ENCODE peak calls at places on chromosomes 3 and 15, in eight cellular contexts. O, V, W, P, N, C, G and B are unnamed samples. For H3K27me3, the result is how much of the 10 kb centered on the place peaks cover.

GRCh38 chr3:9310043-9310442 is 52.8 kb upstream of the THUMPD3 start:
- DNase-seq in N (no peak), P (no peak), O (no peak), W (no peak), V (no peak), G (no peak), C (no peak), B (no peak)

GRCh38 chr15:29225534-29226224 is 43.9 kb downstream of the NSMCE3 start:
- DNase-seq in W (no peak), N (no peak), V (no peak), P (no peak), O (peak), G (no peak), C (no peak), B (no peak)

GRCh38 chr15:80639168-80639555 is 55.9 kb upstream of the ABHD17C start:
- DNase-seq in O (no peak), V (no peak), N (no peak), W (no peak), G (no peak), C (no peak), P (no peak), B (no peak)

GRCh38 chr3:45595364-45596154 is 1.0 kb downstream of the LIMD1 start:
- DNase-seq in V (peak), C (no peak), N (no peak), G (no peak), W (no peak), P (no peak), O (no peak), B (no peak)

GRCh38 chr3:185537369-185537970 is 14.9 kb downstream of the LIPH start:
- DNase-seq in V (no peak), W (peak), P (no peak), G (peak), N (no peak), C (no peak), O (peak), B (peak)

GRCh38 chr15:45668386-45668785 is 33.6 kb downstream of the SQOR start:
- DNase-seq in W (no peak), O (no peak), N (no peak), V (no peak), C (no peak), P (no peak), G (no peak), B (no peak)

GRCh38 chr15:49145651-49146609 is 9.5 kb downstream of the COPS2 start:
- DNase-seq in N (no peak), G (peak), V (no peak), W (peak), O (peak), C (no peak), P (peak), B (peak)

GRCh38 chr15:75904241-75904631 is 558 bp downstream of the FBXO22 start:
- DNase-seq in O (peak), W (peak), N (peak), G (peak), P (peak), C (no peak), V (no peak), B (peak)

GRCh38 chr3:142021127-142021526 is 128.2 kb downstream of the TFDP2 start:
- DNase-seq in N (no peak), V (no peak), C (no peak), G (no peak), W (no peak), O (peak), P (no peak), B (no peak)

DNA sequence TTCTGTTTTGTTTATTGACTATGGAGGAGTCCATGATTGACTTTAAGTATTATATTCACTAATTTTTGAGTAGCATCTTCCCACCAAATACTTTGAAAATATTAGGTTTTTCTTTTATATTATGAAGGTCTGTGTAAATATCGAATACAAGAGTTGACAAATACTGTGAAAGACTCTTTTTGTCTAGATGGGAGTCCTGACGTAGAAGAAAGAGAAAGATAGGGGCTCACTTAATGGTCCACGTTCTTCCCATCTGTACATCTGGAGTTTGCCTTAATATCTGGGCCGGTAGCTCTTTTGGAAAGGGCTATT is 7.8 kb upstream of the UTS2B start:
- DNase-seq in N (no peak), C (no peak), W (no peak), P (no peak), O (no peak), V (no peak), G (no peak), B (no peak)
- H3K4me3 ChIP-seq in N (no peak), C (no peak), W (no peak), P (no peak), O (no peak), V (no peak), G (peak), B (no peak)

GRCh38 chr15:51323749-51324148 is 14.6 kb downstream of the CYP19A1 start:
- DNase-seq in P (no peak), O (no peak), V (no peak), W (no peak), G (no peak), N (no peak), C (no peak), B (no peak)
- H3K27ac ChIP-seq in P (no peak), O (no peak), V (no peak), W (no peak), G (no peak), N (no peak), C (no peak), B (no peak)

GRCh38 chr3:122310361-122310760 is 14.7 kb upstream of the CSTA start:
- DNase-seq in O (no peak), N (no peak), G (no peak), W (no peak), C (no peak), V (no peak), P (no peak), B (no peak)

GRCh38 chr3:122312826-122313225 is 12.2 kb upstream of the CSTA start:
- DNase-seq in O (peak), W (no peak), G (no peak), C (no peak), N (no peak), V (no peak), P (no peak), B (no peak)

GRCh38 chr3:122315619-122316018 is 9.4 kb upstream of the CSTA start:
- DNase-seq in W (no peak), N (no peak), G (no peak), O (no peak), C (peak), P (peak), V (no peak), B (no peak)

GRCh38 chr3:122314467-122314866 is 10.6 kb upstream of the CSTA start:
- DNase-seq in V (no peak), P (no peak), W (no peak), C (no peak), O (no peak), G (peak), N (no peak), B (no peak)

GRCh38 chr3:122313261-122313660 is 11.8 kb upstream of the CSTA start:
- DNase-seq in W (no peak), O (peak), P (no peak), G (peak), C (no peak), V (no peak), N (no peak), B (no peak)
- H3K27me3 ChIP-seq in W (under half), O (under half), P (under half), G (under half), C (under half), V (under half), N (under half), B (under half)

DNA sequence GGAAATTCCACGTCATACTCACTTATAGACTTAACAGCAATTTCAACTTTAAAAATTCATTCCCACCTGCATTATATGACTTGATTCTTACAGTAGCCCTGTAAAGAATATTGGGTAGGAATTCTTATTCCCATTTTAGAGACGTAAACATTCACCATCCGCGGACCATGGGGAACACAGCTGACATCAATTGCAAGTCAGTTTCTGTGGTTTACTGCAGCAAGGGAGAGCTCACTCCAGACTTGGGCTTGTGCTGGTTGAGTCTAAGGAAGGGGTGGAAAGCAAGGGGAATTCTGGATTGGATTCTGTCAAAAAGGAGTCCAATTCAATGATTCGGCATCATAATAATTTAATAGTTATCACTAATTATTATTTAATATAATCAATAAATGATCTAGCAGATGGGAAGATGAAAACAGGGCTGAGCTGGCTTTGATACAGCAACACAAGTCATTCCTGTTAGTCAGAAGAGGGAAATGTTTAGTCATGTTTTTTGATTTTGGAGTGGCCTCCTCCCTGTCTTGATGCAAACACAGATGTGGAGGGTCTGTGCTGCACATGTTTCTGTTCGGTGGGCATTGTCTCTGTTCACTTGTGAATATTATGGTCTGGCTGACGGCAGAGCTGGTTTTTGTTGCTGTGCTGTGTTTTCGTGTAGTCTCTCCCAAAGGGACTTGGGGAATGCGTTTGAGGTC is 9.7 kb downstream of the LIPC start:
- DNase-seq in N (no peak), C (no peak), W (peak), G (peak), O (peak), V (no peak), P (no peak), B (peak)
- H3K4me3 ChIP-seq in N (no peak), C (no peak), W (no peak), G (no peak), O (no peak), V (no peak), P (no peak), B (no peak)

GRCh38 chr15:58457466-58457965 is 25.7 kb downstream of the LIPC start:
- DNase-seq in C (no peak), O (peak), P (no peak), G (peak), N (no peak), W (no peak), V (no peak), B (peak)

GRCh38 chr15:58458076-58458475 is 26.3 kb downstream of the LIPC start:
- DNase-seq in C (no peak), O (no peak), P (no peak), V (no peak), W (peak), G (no peak), N (no peak), B (no peak)

GRCh38 chr15:58453931-58454793 is 22.4 kb downstream of the LIPC start:
- DNase-seq in G (peak), P (no peak), O (no peak), V (no peak), W (no peak), N (no peak), C (no peak), B (no peak)

GRCh38 chr15:58452775-58453174 is 21.0 kb downstream of the LIPC start:
- DNase-seq in G (no peak), P (no peak), O (no peak), V (no peak), W (no peak), N (no peak), C (no peak), B (no peak)

GRCh38 chr15:58454950-58455401 is 23.2 kb downstream of the LIPC start:
- DNase-seq in O (peak), P (no peak), C (no peak), W (peak), V (no peak), N (no peak), G (no peak), B (no peak)
- H3K27ac ChIP-seq in O (no peak), P (no peak), C (no peak), W (no peak), V (no peak), N (no peak), G (no peak), B (no peak)

GRCh38 chr3:160226026-160226739 is 961 bp downstream of the C3orf80 start:
- DNase-seq in W (no peak), C (no peak), N (peak), V (no peak), O (no peak), P (peak), G (peak), B (no peak)
- H3K27me3 ChIP-seq in W (under half), C (under half), N (under half), V (under half), O (under half), P (half or more), G (under half), B (under half)

DNA sequence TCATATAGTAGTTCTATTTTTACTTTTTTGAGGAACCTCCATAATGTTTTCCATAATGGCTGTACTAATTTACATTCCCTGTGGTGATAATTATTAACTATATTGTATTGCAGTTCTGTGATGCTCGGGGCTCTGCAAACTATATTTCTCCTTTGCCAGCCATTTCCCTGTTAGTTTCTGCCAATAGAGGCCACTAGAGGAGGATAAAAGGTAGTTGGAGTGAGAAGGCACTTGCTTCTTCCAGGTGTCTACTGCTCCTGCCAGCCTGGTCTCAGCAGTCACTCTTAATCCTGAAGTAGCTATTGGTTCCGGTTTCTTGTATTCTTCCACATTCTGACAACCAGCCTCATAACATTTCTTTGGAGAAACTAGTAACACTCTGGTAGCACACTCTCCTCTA is 233.9 kb upstream of the GBE1 start:
- DNase-seq in P (no peak), V (no peak), G (no peak), O (no peak), W (no peak), N (no peak), C (no peak), B (no peak)
- H3K4me3 ChIP-seq in P (no peak), V (no peak), G (no peak), O (no peak), W (no peak), N (no peak), C (no peak), B (no peak)

GRCh38 chr3:58384381-58385090 is 49.1 kb downstream of the PDHB start:
- DNase-seq in V (no peak), N (no peak), P (no peak), G (peak), W (no peak), C (no peak), O (no peak), B (no peak)

GRCh38 chr3:58383476-58383875 is 50.2 kb downstream of the PDHB start:
- DNase-seq in V (no peak), P (no peak), O (peak), W (no peak), C (no peak), G (peak), N (no peak), B (no peak)

GRCh38 chr3:58386966-58387365 is 46.7 kb downstream of the PDHB start:
- DNase-seq in N (peak), G (peak), W (peak), O (peak), C (no peak), V (no peak), P (no peak), B (peak)

GRCh38 chr3:58387650-58388546 is 45.7 kb downstream of the PDHB start:
- DNase-seq in O (no peak), G (no peak), N (no peak), V (no peak), P (no peak), C (no peak), W (peak), B (no peak)

GRCh38 chr3:58383904-58384303 is 49.7 kb downstream of the PDHB start:
- DNase-seq in O (peak), N (peak), V (peak), G (peak), W (no peak), P (no peak), C (no peak), B (peak)
- H3K27ac ChIP-seq in O (no peak), N (peak), V (peak), G (peak), W (no peak), P (no peak), C (no peak), B (peak)

GRCh38 chr3:163605915-163606314 is 1472.4 kb downstream of the SI start:
- DNase-seq in G (no peak), V (no peak), O (no peak), P (no peak), C (no peak), N (no peak), W (no peak), B (peak)
- H3K27me3 ChIP-seq in G (under half), V (under half), O (under half), P (under half), C (under half), N (under half), W (under half), B (under half)

GRCh38 chr3:196686436-196686835 is 25.6 kb downstream of the CEP19 start:
- DNase-seq in W (no peak), O (peak), V (no peak), N (no peak), G (peak), P (no peak), C (no peak), B (no peak)

GRCh38 chr3:196688349-196688748 is 23.7 kb downstream of the CEP19 start:
- DNase-seq in G (peak), C (no peak), P (no peak), O (peak), N (no peak), W (peak), V (no peak), B (peak)

GRCh38 chr3:196689941-196690660 is 21.9 kb downstream of the CEP19 start:
- DNase-seq in P (no peak), O (no peak), V (no peak), G (no peak), C (no peak), N (no peak), W (no peak), B (no peak)

DNA sequence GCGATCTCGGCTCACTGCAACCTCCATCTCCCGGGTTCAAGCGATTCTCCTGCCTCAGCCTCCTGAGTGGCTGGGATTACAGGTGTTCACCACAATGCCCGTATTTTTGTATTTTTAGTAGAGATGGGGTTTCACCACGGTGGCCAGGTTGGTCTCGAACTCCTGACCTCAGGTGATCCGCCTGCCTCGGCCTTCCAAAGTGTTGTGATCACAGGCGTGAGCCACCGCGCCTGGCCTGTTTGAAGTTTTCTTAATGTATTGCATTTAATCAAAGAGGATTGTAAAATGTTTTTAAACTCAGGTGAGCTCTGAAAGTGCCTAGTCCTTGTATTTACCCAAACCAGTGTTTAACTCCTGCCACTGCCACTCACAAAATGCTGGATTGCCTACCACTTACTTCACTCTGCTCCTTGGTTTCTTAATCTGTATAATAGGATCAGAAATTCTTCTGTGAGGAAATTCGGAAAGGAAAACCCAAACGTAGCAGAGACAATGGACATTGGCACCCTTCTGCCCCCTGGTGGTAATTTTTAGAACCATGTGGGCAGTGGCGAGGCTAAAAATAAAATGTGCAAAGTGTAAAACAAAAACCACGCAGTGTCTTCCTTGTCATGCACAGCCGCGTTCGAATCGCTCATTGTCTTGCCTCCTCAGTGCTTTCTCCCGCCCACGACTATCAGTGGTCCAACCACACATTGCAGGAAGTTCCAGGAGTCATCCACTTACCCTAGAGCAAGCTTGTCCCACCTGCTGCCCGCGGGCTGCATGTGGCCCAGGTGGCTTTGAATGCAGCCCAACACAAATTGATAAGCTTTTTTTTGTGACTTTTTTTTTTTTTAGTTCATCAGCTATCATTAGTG is 27.3 kb downstream of the CEP19 start:
- DNase-seq in G (peak), N (peak), C (no peak), P (peak), W (peak), V (peak), O (peak), B (peak)
- H3K4me3 ChIP-seq in G (no peak), N (peak), C (no peak), P (no peak), W (no peak), V (no peak), O (no peak), B (no peak)